ENCODE peak calls at places on chromosomes 11 and 22, in six cellular contexts. One of them, this sample, is unnamed.

GRCh38 chr11:18540207-18541009 is 13.7 kb upstream of the TSG101 start:
- DNase-seq in IMR-90: peak
- DNase-seq in mesendoderm: peak
- DNase-seq in H1: no peak
- DNase-seq in neuronal stem cell: no peak
- DNase-seq in H9: no peak
- DNase-seq in this sample: peak

GRCh38 chr11:43962383-43962969 is 20.0 kb downstream of the C11orf96 start:
- DNase-seq in IMR-90: no peak
- DNase-seq in mesendoderm: no peak
- DNase-seq in H1: no peak
- DNase-seq in neuronal stem cell: no peak
- DNase-seq in H9: no peak
- DNase-seq in this sample: peak

GRCh38 chr11:119422505-119423416 is at the start of gene THY1:
- DNase-seq in IMR-90: peak
- DNase-seq in mesendoderm: peak
- DNase-seq in H1: peak
- DNase-seq in neuronal stem cell: peak
- DNase-seq in H9: peak
- DNase-seq in this sample: peak

GRCh38 chr11:78216571-78217287 is 28.0 kb downstream of the USP35 start:
- DNase-seq in IMR-90: no peak
- DNase-seq in mesendoderm: no peak
- DNase-seq in H1: no peak
- DNase-seq in neuronal stem cell: no peak
- DNase-seq in H9: no peak
- DNase-seq in this sample: no peak

GRCh38 chr22:21624120-21624879 is 5.5 kb downstream of the YDJC start:
- DNase-seq in IMR-90: peak
- DNase-seq in mesendoderm: peak
- DNase-seq in H1: peak
- DNase-seq in neuronal stem cell: no peak
- DNase-seq in H9: peak
- DNase-seq in this sample: no peak

GRCh38 chr11:119538748-119539147 is 115.8 kb upstream of the THY1 start:
- DNase-seq in IMR-90: no peak
- DNase-seq in mesendoderm: no peak
- DNase-seq in H1: no peak
- DNase-seq in neuronal stem cell: no peak
- DNase-seq in H9: no peak
- DNase-seq in this sample: no peak

GRCh38 chr11:15525582-15525981 is 410.9 kb downstream of the INSC start:
- DNase-seq in IMR-90: no peak
- DNase-seq in mesendoderm: no peak
- DNase-seq in H1: no peak
- DNase-seq in neuronal stem cell: no peak
- DNase-seq in H9: no peak
- DNase-seq in this sample: no peak

GRCh38 chr22:38462960-38463784 is 4.7 kb upstream of the KDELR3 start:
- DNase-seq in IMR-90: no peak
- DNase-seq in mesendoderm: peak
- DNase-seq in H1: peak
- DNase-seq in neuronal stem cell: no peak
- DNase-seq in H9: peak
- DNase-seq in this sample: peak

GRCh38 chr11:101508370-101508769 is 75.4 kb downstream of the TRPC6 start:
- DNase-seq in IMR-90: no peak
- DNase-seq in mesendoderm: no peak
- DNase-seq in H1: no peak
- DNase-seq in neuronal stem cell: no peak
- DNase-seq in H9: no peak
- DNase-seq in this sample: no peak

GRCh38 chr11:85040166-85040565 is 587.0 kb downstream of the DLG2 start:
- DNase-seq in IMR-90: peak
- DNase-seq in mesendoderm: no peak
- DNase-seq in H1: no peak
- DNase-seq in neuronal stem cell: no peak
- DNase-seq in H9: no peak
- DNase-seq in this sample: no peak

GRCh38 chr11:119134389-119134978 is 13.1 kb downstream of the HINFP start:
- DNase-seq in IMR-90: no peak
- DNase-seq in mesendoderm: peak
- DNase-seq in H1: peak
- DNase-seq in neuronal stem cell: no peak
- DNase-seq in H9: no peak
- DNase-seq in this sample: peak

GRCh38 chr11:96324912-96325311 is 18.1 kb downstream of the MAML2 start:
- DNase-seq in IMR-90: peak
- DNase-seq in mesendoderm: peak
- DNase-seq in H1: no peak
- DNase-seq in neuronal stem cell: no peak
- DNase-seq in H9: no peak
- DNase-seq in this sample: no peak

GRCh38 chr22:50487290-50488005 is 789 bp downstream of the MIOX start:
- DNase-seq in IMR-90: no peak
- DNase-seq in mesendoderm: no peak
- DNase-seq in H1: no peak
- DNase-seq in neuronal stem cell: no peak
- DNase-seq in H9: no peak
- DNase-seq in this sample: no peak

GRCh38 chr11:34135439-34135838 is 30.0 kb downstream of the NAT10 start:
- DNase-seq in IMR-90: no peak
- DNase-seq in mesendoderm: no peak
- DNase-seq in H1: no peak
- DNase-seq in neuronal stem cell: no peak
- DNase-seq in H9: no peak
- DNase-seq in this sample: no peak

GRCh38 chr11:115912484-115912945 is 408.3 kb upstream of the CADM1 start:
- DNase-seq in IMR-90: peak
- DNase-seq in mesendoderm: peak
- DNase-seq in H1: no peak
- DNase-seq in neuronal stem cell: no peak
- DNase-seq in H9: peak
- DNase-seq in this sample: peak

GRCh38 chr11:19349340-19350025 is 108.7 kb upstream of the E2F8 start:
- DNase-seq in IMR-90: no peak
- DNase-seq in mesendoderm: no peak
- DNase-seq in H1: no peak
- DNase-seq in neuronal stem cell: no peak
- DNase-seq in H9: no peak
- DNase-seq in this sample: no peak

GRCh38 chr11:1262172-1263006 is 39.5 kb downstream of the MUC5B start:
- DNase-seq in IMR-90: peak
- DNase-seq in mesendoderm: peak
- DNase-seq in H1: peak
- DNase-seq in neuronal stem cell: peak
- DNase-seq in H9: peak
- DNase-seq in this sample: peak
- H4K8ac ChIP-seq in IMR-90: peak
- H4K8ac ChIP-seq in mesendoderm: no peak
- H4K8ac ChIP-seq in H1: peak
- H4K8ac ChIP-seq in neuronal stem cell: peak
- H4K8ac ChIP-seq in H9: no peak
- H4K8ac ChIP-seq in this sample: no peak

DNA sequence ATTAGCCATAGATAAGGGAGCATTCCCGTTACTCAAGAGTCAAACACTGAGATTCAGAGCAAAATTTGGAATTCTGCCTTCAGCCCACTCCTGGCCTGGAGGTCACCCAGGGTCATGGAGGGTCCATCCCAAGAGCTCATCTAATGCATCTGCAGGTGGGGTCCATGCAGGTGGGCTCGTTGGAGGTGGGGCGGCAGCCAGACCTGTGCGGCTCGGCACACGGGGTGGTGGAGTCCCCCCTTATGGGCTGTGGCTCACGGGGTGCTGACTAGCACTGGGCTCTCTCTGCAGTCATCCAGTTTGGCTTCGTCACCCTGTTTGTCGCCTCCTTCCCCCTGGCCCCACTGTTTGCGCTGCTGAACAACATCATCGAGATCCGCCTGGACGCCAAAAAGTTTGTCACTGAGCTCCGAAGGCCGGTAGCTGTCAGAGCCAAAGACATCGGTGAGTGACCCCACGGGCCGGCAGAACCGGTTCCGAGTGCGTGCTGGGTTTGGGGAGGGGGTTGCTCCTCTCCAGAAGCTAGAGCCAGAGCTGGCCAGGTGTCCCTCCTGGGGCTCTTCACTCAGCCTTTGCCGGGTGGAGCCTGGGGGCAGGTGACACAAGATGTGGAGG is 32.4 kb upstream of the FADD start:
- DNase-seq in IMR-90: no peak
- DNase-seq in mesendoderm: no peak
- DNase-seq in H1: no peak
- DNase-seq in neuronal stem cell: no peak
- DNase-seq in H9: no peak
- DNase-seq in this sample: no peak
- H3K4me2 ChIP-seq in IMR-90: no peak
- H3K4me2 ChIP-seq in mesendoderm: no peak
- H3K4me2 ChIP-seq in H1: no peak
- H3K4me2 ChIP-seq in neuronal stem cell: no peak
- H3K4me2 ChIP-seq in H9: no peak
- H3K4me2 ChIP-seq in this sample: no peak

DNA sequence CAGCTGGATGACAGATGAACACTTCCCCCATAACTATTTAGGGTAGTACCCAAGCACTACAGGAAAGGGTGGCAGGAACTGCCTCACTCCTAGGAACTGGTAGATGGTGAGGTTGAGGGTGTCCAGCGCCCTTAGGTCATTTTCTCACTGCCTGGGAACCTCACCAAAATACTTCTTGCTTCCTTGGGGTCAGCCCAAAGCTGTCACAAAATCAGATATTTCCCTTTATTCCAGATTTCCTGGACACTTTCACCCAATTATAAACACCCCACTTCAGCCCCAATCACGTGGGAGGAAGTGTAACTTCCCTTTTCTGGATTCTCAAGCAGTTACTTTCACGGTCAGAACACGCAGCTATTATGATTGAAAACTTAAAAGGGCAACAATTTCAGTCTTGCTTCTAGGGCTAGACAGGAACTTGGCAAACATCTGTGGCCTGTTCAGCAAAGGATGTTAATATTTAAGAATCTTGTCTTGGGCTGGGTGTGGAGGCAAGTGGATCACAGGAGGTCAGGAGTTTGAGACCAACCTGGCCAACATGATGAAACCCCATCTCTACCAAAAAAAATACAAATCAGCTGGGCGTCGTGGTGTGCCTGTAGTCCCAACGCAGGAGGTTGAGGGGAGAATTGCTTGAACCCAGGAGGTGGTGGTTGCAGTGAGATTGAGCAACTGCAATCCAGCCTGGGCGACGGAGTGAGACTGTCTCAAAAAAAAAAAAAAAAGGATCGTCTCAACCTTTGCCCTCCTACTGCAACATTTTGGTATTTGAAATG is 4.0 kb downstream of the FTH1 start:
- DNase-seq in IMR-90: peak
- DNase-seq in mesendoderm: no peak
- DNase-seq in H1: no peak
- DNase-seq in neuronal stem cell: no peak
- DNase-seq in H9: no peak
- DNase-seq in this sample: no peak
- H2BK15ac ChIP-seq in IMR-90: no peak
- H2BK15ac ChIP-seq in mesendoderm: no peak
- H2BK15ac ChIP-seq in H1: no peak
- H2BK15ac ChIP-seq in neuronal stem cell: no peak
- H2BK15ac ChIP-seq in H9: no peak
- H2BK15ac ChIP-seq in this sample: no peak

GRCh38 chr11:576791-577610 is 731 bp downstream of the PHRF1 start:
- DNase-seq in IMR-90: no peak
- DNase-seq in mesendoderm: no peak
- DNase-seq in H1: no peak
- DNase-seq in neuronal stem cell: no peak
- DNase-seq in H9: no peak
- DNase-seq in this sample: no peak

GRCh38 chr11:575996-576756 is at the start of gene PHRF1:
- DNase-seq in IMR-90: peak
- DNase-seq in mesendoderm: peak
- DNase-seq in H1: peak
- DNase-seq in neuronal stem cell: peak
- DNase-seq in H9: peak
- DNase-seq in this sample: peak

GRCh38 chr11:573146-573759 is 3.0 kb upstream of the PHRF1 start:
- DNase-seq in IMR-90: no peak
- DNase-seq in mesendoderm: no peak
- DNase-seq in H1: no peak
- DNase-seq in neuronal stem cell: no peak
- DNase-seq in H9: no peak
- DNase-seq in this sample: no peak

GRCh38 chr11:575324-575995 is 810 bp upstream of the PHRF1 start:
- DNase-seq in IMR-90: no peak
- DNase-seq in mesendoderm: peak
- DNase-seq in H1: peak
- DNase-seq in neuronal stem cell: peak
- DNase-seq in H9: no peak
- DNase-seq in this sample: peak

GRCh38 chr11:574632-575323 is 1.5 kb upstream of the PHRF1 start:
- DNase-seq in IMR-90: no peak
- DNase-seq in mesendoderm: no peak
- DNase-seq in H1: no peak
- DNase-seq in neuronal stem cell: no peak
- DNase-seq in H9: no peak
- DNase-seq in this sample: no peak
- H4K8ac ChIP-seq in IMR-90: no peak
- H4K8ac ChIP-seq in mesendoderm: no peak
- H4K8ac ChIP-seq in H1: no peak
- H4K8ac ChIP-seq in neuronal stem cell: no peak
- H4K8ac ChIP-seq in H9: no peak
- H4K8ac ChIP-seq in this sample: no peak

GRCh38 chr11:123564225-123564624 is 90.2 kb downstream of the SCN3B start:
- DNase-seq in IMR-90: no peak
- DNase-seq in mesendoderm: no peak
- DNase-seq in H1: no peak
- DNase-seq in neuronal stem cell: no peak
- DNase-seq in H9: no peak
- DNase-seq in this sample: no peak

GRCh38 chr11:123560001-123560400 is 94.4 kb downstream of the SCN3B start:
- DNase-seq in IMR-90: peak
- DNase-seq in mesendoderm: no peak
- DNase-seq in H1: no peak
- DNase-seq in neuronal stem cell: no peak
- DNase-seq in H9: no peak
- DNase-seq in this sample: peak

GRCh38 chr11:123561046-123561781 is 93.2 kb downstream of the SCN3B start:
- DNase-seq in IMR-90: peak
- DNase-seq in mesendoderm: peak
- DNase-seq in H1: no peak
- DNase-seq in neuronal stem cell: no peak
- DNase-seq in H9: peak
- DNase-seq in this sample: no peak

GRCh38 chr11:123562829-123563228 is 91.6 kb downstream of the SCN3B start:
- DNase-seq in IMR-90: no peak
- DNase-seq in mesendoderm: no peak
- DNase-seq in H1: no peak
- DNase-seq in neuronal stem cell: no peak
- DNase-seq in H9: no peak
- DNase-seq in this sample: no peak

GRCh38 chr11:123562166-123562565 is 92.3 kb downstream of the SCN3B start:
- DNase-seq in IMR-90: no peak
- DNase-seq in mesendoderm: no peak
- DNase-seq in H1: no peak
- DNase-seq in neuronal stem cell: no peak
- DNase-seq in H9: no peak
- DNase-seq in this sample: no peak
- H3K4me2 ChIP-seq in IMR-90: no peak
- H3K4me2 ChIP-seq in mesendoderm: no peak
- H3K4me2 ChIP-seq in H1: no peak
- H3K4me2 ChIP-seq in neuronal stem cell: no peak
- H3K4me2 ChIP-seq in H9: no peak
- H3K4me2 ChIP-seq in this sample: no peak

This sample was measured in mesenchymal stem cell.